ENCODE peak calls at places on chromosomes 2 and 18, in ten cellular contexts. One of them, this sample, is unnamed.

GRCh38 chr18:7537145-7537544 is 30.0 kb upstream of the PTPRM start:
- DNase-seq in hepatocyte: no peak
- DNase-seq in IMR-90: no peak
- DNase-seq in fibroblast of lung: no peak
- DNase-seq in neural progenitor cell: no peak
- DNase-seq in GM23338: no peak
- DNase-seq in OCI-LY7: no peak
- DNase-seq in astrocyte: no peak
- DNase-seq in MM.1S: no peak
- DNase-seq in A549: no peak
- DNase-seq in this sample: no peak

GRCh38 chr18:8794133-8794986 is 89.0 kb downstream of the MTCL1 start:
- DNase-seq in hepatocyte: no peak
- DNase-seq in neural progenitor cell: no peak
- DNase-seq in OCI-LY7: no peak
- DNase-seq in A549: no peak
- DNase-seq in IMR-90: peak
- DNase-seq in astrocyte: peak
- DNase-seq in fibroblast of lung: peak
- DNase-seq in GM23338: no peak
- DNase-seq in MM.1S: no peak
- DNase-seq in this sample: peak

GRCh38 chr2:154706660-154707059 is 8.2 kb downstream of the KCNJ3 start:
- DNase-seq in MM.1S: no peak
- DNase-seq in A549: no peak
- DNase-seq in hepatocyte: no peak
- DNase-seq in neural progenitor cell: no peak
- DNase-seq in GM23338: no peak
- DNase-seq in astrocyte: no peak
- DNase-seq in OCI-LY7: no peak
- DNase-seq in fibroblast of lung: no peak
- DNase-seq in IMR-90: no peak
- DNase-seq in this sample: no peak

GRCh38 chr2:50535971-50536759 is 495.8 kb downstream of the NRXN1 start:
- DNase-seq in OCI-LY7: peak
- DNase-seq in IMR-90: peak
- DNase-seq in MM.1S: peak
- DNase-seq in neural progenitor cell: peak
- DNase-seq in hepatocyte: peak
- DNase-seq in astrocyte: peak
- DNase-seq in GM23338: peak
- DNase-seq in A549: no peak
- DNase-seq in fibroblast of lung: peak
- DNase-seq in this sample: no peak

GRCh38 chr2:207143474-207144190 is 22.1 kb downstream of the KLF7 start:
- DNase-seq in MM.1S: peak
- DNase-seq in GM23338: peak
- DNase-seq in IMR-90: no peak
- DNase-seq in astrocyte: peak
- DNase-seq in OCI-LY7: no peak
- DNase-seq in neural progenitor cell: peak
- DNase-seq in A549: no peak
- DNase-seq in hepatocyte: peak
- DNase-seq in fibroblast of lung: peak
- DNase-seq in this sample: peak

GRCh38 chr2:167844714-167845530 is 402.5 kb downstream of the STK39 start:
- DNase-seq in MM.1S: no peak
- DNase-seq in OCI-LY7: peak
- DNase-seq in A549: no peak
- DNase-seq in fibroblast of lung: no peak
- DNase-seq in GM23338: peak
- DNase-seq in hepatocyte: peak
- DNase-seq in neural progenitor cell: peak
- DNase-seq in astrocyte: no peak
- DNase-seq in IMR-90: no peak
- DNase-seq in this sample: no peak

GRCh38 chr18:59382388-59382787 is 23.3 kb upstream of the LMAN1 start:
- DNase-seq in IMR-90: no peak
- DNase-seq in A549: no peak
- DNase-seq in neural progenitor cell: no peak
- DNase-seq in OCI-LY7: no peak
- DNase-seq in astrocyte: no peak
- DNase-seq in fibroblast of lung: no peak
- DNase-seq in MM.1S: no peak
- DNase-seq in hepatocyte: no peak
- DNase-seq in GM23338: no peak
- DNase-seq in this sample: no peak

GRCh38 chr2:95044598-95044997 is 19.1 kb downstream of the MAL start:
- DNase-seq in neural progenitor cell: no peak
- DNase-seq in astrocyte: no peak
- DNase-seq in OCI-LY7: no peak
- DNase-seq in GM23338: no peak
- DNase-seq in A549: no peak
- DNase-seq in fibroblast of lung: no peak
- DNase-seq in IMR-90: no peak
- DNase-seq in hepatocyte: no peak
- DNase-seq in MM.1S: no peak
- DNase-seq in this sample: no peak

GRCh38 chr18:26482567-26482966 is 65.8 kb downstream of the KCTD1 start:
- DNase-seq in neural progenitor cell: peak
- DNase-seq in hepatocyte: no peak
- DNase-seq in OCI-LY7: no peak
- DNase-seq in GM23338: peak
- DNase-seq in fibroblast of lung: no peak
- DNase-seq in IMR-90: no peak
- DNase-seq in MM.1S: no peak
- DNase-seq in A549: no peak
- DNase-seq in astrocyte: no peak
- DNase-seq in this sample: no peak

GRCh38 chr18:63301458-63301857 is 18.1 kb downstream of the BCL2 start:
- DNase-seq in A549: no peak
- DNase-seq in astrocyte: no peak
- DNase-seq in hepatocyte: no peak
- DNase-seq in GM23338: no peak
- DNase-seq in OCI-LY7: no peak
- DNase-seq in IMR-90: no peak
- DNase-seq in neural progenitor cell: no peak
- DNase-seq in fibroblast of lung: no peak
- DNase-seq in MM.1S: no peak
- DNase-seq in this sample: no peak

GRCh38 chr2:46749042-46749461 is 166.6 kb downstream of the MCFD2 start:
- DNase-seq in IMR-90: peak
- DNase-seq in hepatocyte: peak
- DNase-seq in MM.1S: no peak
- DNase-seq in fibroblast of lung: peak
- DNase-seq in A549: peak
- DNase-seq in neural progenitor cell: no peak
- DNase-seq in GM23338: no peak
- DNase-seq in OCI-LY7: no peak
- DNase-seq in astrocyte: peak
- DNase-seq in this sample: peak

GRCh38 chr2:222333397-222333796 is 34.6 kb upstream of the PAX3 start:
- DNase-seq in IMR-90: no peak
- DNase-seq in OCI-LY7: no peak
- DNase-seq in MM.1S: no peak
- DNase-seq in astrocyte: no peak
- DNase-seq in neural progenitor cell: no peak
- DNase-seq in fibroblast of lung: no peak
- DNase-seq in GM23338: no peak
- DNase-seq in hepatocyte: no peak
- DNase-seq in A549: no peak
- DNase-seq in this sample: no peak

GRCh38 chr2:66869076-66869475 is 434.2 kb downstream of the MEIS1 start:
- DNase-seq in GM23338: no peak
- DNase-seq in OCI-LY7: no peak
- DNase-seq in IMR-90: peak
- DNase-seq in neural progenitor cell: no peak
- DNase-seq in hepatocyte: no peak
- DNase-seq in A549: no peak
- DNase-seq in fibroblast of lung: peak
- DNase-seq in astrocyte: peak
- DNase-seq in MM.1S: no peak
- DNase-seq in this sample: peak

GRCh38 chr2:68420254-68420910 is 46.7 kb downstream of the FBXO48 start:
- DNase-seq in A549: no peak
- DNase-seq in hepatocyte: no peak
- DNase-seq in IMR-90: peak
- DNase-seq in MM.1S: no peak
- DNase-seq in GM23338: no peak
- DNase-seq in astrocyte: no peak
- DNase-seq in neural progenitor cell: no peak
- DNase-seq in OCI-LY7: peak
- DNase-seq in fibroblast of lung: no peak
- DNase-seq in this sample: no peak

GRCh38 chr2:191625016-191625415 is 52.9 kb upstream of the NABP1 start:
- DNase-seq in IMR-90: no peak
- DNase-seq in OCI-LY7: peak
- DNase-seq in A549: no peak
- DNase-seq in astrocyte: no peak
- DNase-seq in neural progenitor cell: no peak
- DNase-seq in fibroblast of lung: peak
- DNase-seq in GM23338: no peak
- DNase-seq in MM.1S: peak
- DNase-seq in hepatocyte: no peak
- DNase-seq in this sample: no peak

GRCh38 chr2:203983064-203983715 is 46.6 kb downstream of the ICOS start:
- DNase-seq in fibroblast of lung: no peak
- DNase-seq in MM.1S: no peak
- DNase-seq in neural progenitor cell: no peak
- DNase-seq in IMR-90: no peak
- DNase-seq in OCI-LY7: no peak
- DNase-seq in A549: no peak
- DNase-seq in GM23338: peak
- DNase-seq in hepatocyte: no peak
- DNase-seq in astrocyte: no peak
- DNase-seq in this sample: no peak

DNA sequence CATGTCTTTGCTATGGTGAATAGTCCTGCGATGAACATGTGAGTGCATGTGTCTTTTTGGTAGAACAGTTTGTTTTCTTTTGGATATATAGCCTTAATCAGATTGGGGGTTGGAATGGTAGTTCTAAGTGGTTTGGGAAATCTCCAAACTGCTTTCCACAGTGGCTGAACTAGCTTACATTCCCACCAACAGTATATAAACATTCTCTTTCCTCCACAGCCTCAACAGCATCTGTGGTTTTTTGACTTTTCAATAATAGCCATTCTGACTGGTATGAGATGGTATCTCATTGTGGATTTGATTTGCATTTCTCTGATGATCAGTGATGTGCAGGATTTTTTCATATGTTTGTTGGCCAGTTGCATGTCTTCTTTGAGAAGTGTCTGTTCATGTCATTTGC is 112.2 kb upstream of the SESTD1 start:
- DNase-seq in OCI-LY7: no peak
- DNase-seq in IMR-90: peak
- DNase-seq in hepatocyte: no peak
- DNase-seq in A549: no peak
- DNase-seq in MM.1S: no peak
- DNase-seq in astrocyte: peak
- DNase-seq in neural progenitor cell: no peak
- DNase-seq in GM23338: no peak
- DNase-seq in fibroblast of lung: peak
- DNase-seq in this sample: no peak
- H3K4me3 ChIP-seq in OCI-LY7: no peak
- H3K4me3 ChIP-seq in IMR-90: no peak
- H3K4me3 ChIP-seq in hepatocyte: no peak
- H3K4me3 ChIP-seq in A549: no peak
- H3K4me3 ChIP-seq in MM.1S: no peak
- H3K4me3 ChIP-seq in astrocyte: no peak
- H3K4me3 ChIP-seq in neural progenitor cell: no peak
- H3K4me3 ChIP-seq in GM23338: no peak
- H3K4me3 ChIP-seq in fibroblast of lung: no peak
- H3K4me3 ChIP-seq in this sample: no peak

DNA sequence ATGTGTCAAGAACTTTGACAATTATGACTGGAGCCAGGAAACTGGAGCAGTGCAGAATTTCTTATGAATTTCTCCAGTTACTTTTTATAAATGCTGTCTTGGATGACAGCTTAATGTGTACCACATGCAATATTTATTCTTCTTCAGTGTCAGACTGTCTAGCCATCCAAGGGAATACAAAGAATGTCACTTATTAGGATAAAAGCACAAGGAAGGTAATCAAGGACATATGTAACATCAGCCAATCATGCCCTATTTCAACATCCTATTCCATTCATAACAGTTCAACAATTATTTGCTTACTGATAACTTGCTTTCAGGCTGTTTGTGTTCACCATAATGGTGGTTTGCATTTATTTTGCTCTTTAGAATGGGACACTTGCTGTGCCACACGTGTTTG is 139.8 kb downstream of the OLA1 start:
- DNase-seq in astrocyte: no peak
- DNase-seq in hepatocyte: no peak
- DNase-seq in neural progenitor cell: no peak
- DNase-seq in GM23338: no peak
- DNase-seq in A549: no peak
- DNase-seq in fibroblast of lung: no peak
- DNase-seq in IMR-90: no peak
- DNase-seq in OCI-LY7: no peak
- DNase-seq in MM.1S: no peak
- DNase-seq in this sample: no peak
- H3K27ac ChIP-seq in astrocyte: no peak
- H3K27ac ChIP-seq in hepatocyte: no peak
- H3K27ac ChIP-seq in neural progenitor cell: no peak
- H3K27ac ChIP-seq in GM23338: no peak
- H3K27ac ChIP-seq in A549: no peak
- H3K27ac ChIP-seq in fibroblast of lung: no peak
- H3K27ac ChIP-seq in IMR-90: no peak
- H3K27ac ChIP-seq in OCI-LY7: no peak
- H3K27ac ChIP-seq in MM.1S: no peak
- H3K27ac ChIP-seq in this sample: no peak

GRCh38 chr2:20677301-20678176 is 10.6 kb downstream of the GDF7 start:
- DNase-seq in neural progenitor cell: peak
- DNase-seq in GM23338: peak
- DNase-seq in OCI-LY7: peak
- DNase-seq in hepatocyte: no peak
- DNase-seq in MM.1S: peak
- DNase-seq in astrocyte: no peak
- DNase-seq in IMR-90: no peak
- DNase-seq in fibroblast of lung: no peak
- DNase-seq in A549: no peak
- DNase-seq in this sample: no peak
- H3K4me2 ChIP-seq in neural progenitor cell: no peak
- H3K4me2 ChIP-seq in GM23338: no peak
- H3K4me2 ChIP-seq in OCI-LY7: peak
- H3K4me2 ChIP-seq in hepatocyte: no peak
- H3K4me2 ChIP-seq in MM.1S: peak
- H3K4me2 ChIP-seq in astrocyte: no peak
- H3K4me2 ChIP-seq in IMR-90: no peak
- H3K4me2 ChIP-seq in fibroblast of lung: no peak
- H3K4me2 ChIP-seq in A549: no peak
- H3K4me2 ChIP-seq in this sample: no peak

GRCh38 chr2:224221455-224221913 is 180.4 kb downstream of the FAM124B start:
- DNase-seq in GM23338: peak
- DNase-seq in hepatocyte: peak
- DNase-seq in fibroblast of lung: peak
- DNase-seq in A549: peak
- DNase-seq in MM.1S: no peak
- DNase-seq in astrocyte: peak
- DNase-seq in IMR-90: peak
- DNase-seq in neural progenitor cell: peak
- DNase-seq in OCI-LY7: no peak
- DNase-seq in this sample: peak
- H3K4me3 ChIP-seq in GM23338: no peak
- H3K4me3 ChIP-seq in hepatocyte: no peak
- H3K4me3 ChIP-seq in fibroblast of lung: no peak
- H3K4me3 ChIP-seq in A549: no peak
- H3K4me3 ChIP-seq in MM.1S: no peak
- H3K4me3 ChIP-seq in astrocyte: no peak
- H3K4me3 ChIP-seq in IMR-90: no peak
- H3K4me3 ChIP-seq in neural progenitor cell: no peak
- H3K4me3 ChIP-seq in OCI-LY7: no peak
- H3K4me3 ChIP-seq in this sample: no peak

This sample was measured in osteoblast.